ENCODE peak calls at places on chromosome 12, in four cellular contexts. L is GM12878, X is HepG2, B is K562. C is an unnamed sample.

GRCh38 chr12:71981149-71981548 is 42.5 kb downstream of the TPH2 start:
- DNase-seq in X (no peak), L (no peak), B (no peak), C (no peak)

GRCh38 chr12:34119366-34119765 is 97.1 kb downstream of the ALG10 start:
- DNase-seq in X (no peak), L (no peak), B (no peak), C (no peak)

GRCh38 chr12:2372178-2372577 is 319.4 kb downstream of the CACNA1C start:
- DNase-seq in X (no peak), L (no peak), B (no peak), C (no peak)

GRCh38 chr12:4763549-4763948 is 43.3 kb downstream of the GALNT8 start:
- DNase-seq in L (no peak), X (peak; percentile 32), B (peak; percentile 51), C (peak; percentile 13)

GRCh38 chr12:65182012-65182739 is 12.8 kb downstream of the LEMD3 start:
- DNase-seq in X (no peak), B (peak; percentile 39), L (no peak), C (no peak)

GRCh38 chr12:2561367-2561766 is 233.4 kb upstream of the FKBP4 start:
- DNase-seq in X (no peak), B (no peak), L (no peak), C (no peak)

GRCh38 chr12:104565606-104566243 is 109.0 kb downstream of the CHST11 start:
- DNase-seq in X (no peak), L (no peak), B (no peak), C (no peak)

GRCh38 chr12:80937391-80938238 is at the start of gene LIN7A:
- DNase-seq in L (no peak), B (no peak), X (peak; percentile 18), C (peak; percentile 45)

GRCh38 chr12:77087427-77087826 is 22.1 kb upstream of the E2F7 start:
- DNase-seq in X (no peak), B (no peak), L (no peak), C (no peak)

GRCh38 chr12:54227376-54227775 is 38.6 kb upstream of the SMUG1 start:
- DNase-seq in L (no peak), X (no peak), B (peak; percentile 74), C (no peak)

GRCh38 chr12:55724226-55724939 is 4.2 kb downstream of the RDH5 start:
- DNase-seq in L (no peak), B (peak; percentile 80), X (peak; percentile 60), C (peak; percentile 65)

GRCh38 chr12:116222358-116222757 is 55.1 kb downstream of the MED13L start:
- DNase-seq in X (peak; percentile 55), L (no peak), B (peak; percentile 64), C (no peak)

GRCh38 chr12:5043589-5044419 is at the start of gene KCNA5:
- DNase-seq in X (no peak), L (no peak), B (no peak), C (no peak)

GRCh38 chr12:53205747-53206146 is 1.3 kb downstream of the ITGB7 start:
- DNase-seq in L (peak; percentile 87), B (peak; percentile 32), X (no peak), C (no peak)

GRCh38 chr12:130013771-130014484 is 110.1 kb upstream of the TMEM132D start:
- DNase-seq in X (peak; percentile 26), B (peak; percentile 70), L (no peak), C (peak; percentile 81)

GRCh38 chr12:1544991-1545700 is 49.2 kb downstream of the FBXL14 start:
- DNase-seq in B (no peak), X (peak; percentile 7), L (no peak), C (no peak)

GRCh38 chr12:50934371-50934851 is 17.9 kb upstream of the HIGD1C start:
- DNase-seq in L (no peak), X (no peak), B (no peak), C (no peak)

GRCh38 chr12:77122236-77122635 is 56.9 kb upstream of the E2F7 start:
- DNase-seq in B (no peak), L (no peak), X (peak; percentile 13), C (no peak)

GRCh38 chr12:94623161-94623920 is 27.0 kb downstream of the TMCC3 start:
- DNase-seq in L (no peak), B (no peak), X (no peak), C (no peak)

GRCh38 chr12:94618995-94619695 is 31.2 kb downstream of the TMCC3 start:
- DNase-seq in X (no peak), B (no peak), L (no peak), C (no peak)

GRCh38 chr12:94621662-94622359 is 28.5 kb downstream of the TMCC3 start:
- DNase-seq in X (no peak), B (no peak), L (peak; percentile 87), C (no peak)

GRCh38 chr12:94622475-94622874 is 27.9 kb downstream of the TMCC3 start:
- DNase-seq in B (no peak), L (no peak), X (no peak), C (no peak)

GRCh38 chr12:94620611-94621010 is 29.7 kb downstream of the TMCC3 start:
- DNase-seq in L (no peak), B (no peak), X (peak; percentile 19), C (no peak)
- TF ChIP-seq BHLHE40 in L (no peak), B (no peak), X (no peak), C (no peak)

DNA sequence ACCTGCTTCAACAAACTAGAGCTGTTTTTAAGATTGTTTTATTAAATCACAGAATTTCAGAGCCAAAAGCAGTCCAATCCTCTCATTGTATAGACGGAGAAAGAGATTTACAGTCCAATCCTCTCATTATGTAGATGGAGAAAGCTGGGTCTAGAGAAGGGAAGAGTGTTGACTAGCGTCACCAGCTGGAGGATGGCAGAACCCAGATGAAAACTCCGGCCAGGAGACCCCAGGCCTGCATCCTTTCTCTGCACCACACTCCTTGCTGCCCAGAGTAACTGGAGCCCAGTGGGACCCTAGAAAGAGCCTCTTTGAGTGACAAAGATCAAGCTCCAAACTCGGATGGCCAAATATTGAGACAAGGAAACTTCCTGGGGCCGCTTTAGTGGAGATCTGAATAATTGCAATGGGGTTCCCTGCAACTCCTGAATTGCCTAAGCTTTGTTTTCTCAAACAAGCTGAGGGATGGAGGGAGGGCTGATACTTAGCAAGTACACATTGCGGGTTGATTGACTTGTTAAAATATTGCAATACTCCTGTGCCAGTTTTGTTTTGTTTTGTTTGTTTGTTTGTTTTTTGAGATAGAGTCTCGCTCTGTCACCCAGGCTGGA is 12.5 kb downstream of the AMDHD1 start:
- DNase-seq in X (peak; percentile 45), B (no peak), L (no peak), C (no peak)
- TF ChIP-seq FOXM1 in X (no peak), B (no peak), L (no peak), C (no peak)

GRCh38 chr12:123238961-123239360 is 5.7 kb downstream of the MTRFR start:
- DNase-seq in B (no peak), X (no peak), L (no peak), C (no peak)
- TF ChIP-seq SP1 in B (no peak), X (no peak), L (no peak), C (no peak)

DNA sequence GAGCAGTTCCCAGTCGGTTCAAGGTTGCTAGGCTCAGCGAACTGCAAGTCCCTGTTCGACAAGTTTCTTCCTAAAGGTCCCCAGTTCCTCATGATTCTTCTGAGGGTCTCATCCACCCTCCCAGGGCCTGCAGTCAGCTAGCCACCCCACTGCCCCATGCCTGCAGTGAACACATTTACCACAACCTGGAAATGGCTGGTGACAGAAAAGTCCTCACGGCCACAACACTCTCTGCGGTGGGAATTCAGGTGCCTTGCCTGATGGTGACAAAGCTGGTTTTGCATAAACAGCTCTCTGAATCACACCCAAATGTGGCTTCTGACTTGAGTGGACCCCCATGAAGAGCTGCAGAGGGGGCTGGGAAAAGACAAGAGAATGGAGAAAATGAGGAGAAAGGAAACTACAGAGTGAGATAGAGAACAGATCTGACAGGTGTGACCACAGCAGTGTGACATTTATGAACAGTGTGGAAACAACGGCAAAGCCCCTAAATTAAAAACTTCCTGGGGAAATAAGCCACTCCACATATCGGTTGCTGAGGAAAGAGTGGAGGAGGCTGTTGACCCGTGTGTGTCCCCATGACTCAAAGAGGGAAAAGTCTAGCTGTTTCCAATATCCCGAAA is 1.3 kb upstream of the CD27 start:
- DNase-seq in L (no peak), B (no peak), X (no peak), C (no peak)
- TF ChIP-seq BHLHE40 in L (peak; percentile 79), B (no peak), X (no peak), C (no peak)

DNA sequence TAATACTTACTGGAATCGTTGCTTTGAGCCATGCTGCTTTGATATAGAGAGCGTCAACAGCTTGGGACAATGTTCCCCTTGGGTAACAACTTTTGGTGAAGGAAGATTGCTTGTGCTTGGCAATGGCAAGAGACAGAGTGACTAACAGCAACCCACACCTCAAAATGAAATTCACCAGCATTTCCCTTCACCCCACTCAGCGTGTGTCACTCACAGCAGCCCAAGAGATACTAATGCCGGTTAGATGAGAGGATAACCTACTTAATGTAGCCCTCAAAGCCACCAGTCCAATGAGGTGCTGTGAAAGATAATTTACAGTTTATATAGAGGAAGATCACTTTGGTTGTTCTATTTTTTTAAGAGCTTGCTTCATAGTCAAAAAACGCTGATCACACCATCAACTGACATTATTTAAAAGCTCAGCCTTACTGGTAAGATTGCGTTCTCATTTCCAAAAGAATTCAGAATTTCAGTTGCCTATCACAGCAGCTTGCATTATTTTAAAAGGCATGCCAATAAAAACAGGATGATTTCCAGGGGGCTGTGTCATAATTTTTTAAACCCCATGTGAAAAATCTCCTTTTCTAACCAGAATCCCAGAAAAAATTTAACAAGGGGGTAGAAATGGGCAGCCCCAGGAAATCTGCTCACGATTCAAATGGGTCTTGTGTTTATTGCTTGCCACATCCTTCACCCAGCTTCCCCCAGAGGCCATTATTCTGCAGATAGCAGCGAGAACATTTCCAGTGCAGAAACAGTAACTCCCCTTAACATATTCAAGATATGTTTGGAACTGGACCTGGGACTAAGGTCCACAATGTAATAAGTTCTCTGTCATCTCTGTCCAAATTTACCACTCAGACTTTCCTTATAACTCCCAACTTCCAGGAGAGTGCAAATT is at the start of gene IL26:
- DNase-seq in L (no peak), B (no peak), X (no peak), C (no peak)
- TF ChIP-seq FOXM1 in L (no peak), B (no peak), X (no peak), C (no peak)

GRCh38 chr12:41972196-41972994 is 172.3 kb downstream of the GXYLT1 start:
- DNase-seq in B (no peak), L (no peak), X (no peak), C (no peak)
- TF ChIP-seq SP1 in B (no peak), L (no peak), X (no peak), C (no peak)

GRCh38 chr12:112850343-112850742 is 56.4 kb upstream of the OAS1 start:
- DNase-seq in L (no peak), X (no peak), B (no peak), C (no peak)

GRCh38 chr12:112854344-112854743 is 52.4 kb upstream of the OAS1 start:
- DNase-seq in L (no peak), X (no peak), B (no peak), C (no peak)

GRCh38 chr12:112852810-112853209 is 54.0 kb upstream of the OAS1 start:
- DNase-seq in B (no peak), X (no peak), L (no peak), C (no peak)

GRCh38 chr12:112851024-112851777 is 55.6 kb upstream of the OAS1 start:
- DNase-seq in B (no peak), L (no peak), X (no peak), C (no peak)

DNA sequence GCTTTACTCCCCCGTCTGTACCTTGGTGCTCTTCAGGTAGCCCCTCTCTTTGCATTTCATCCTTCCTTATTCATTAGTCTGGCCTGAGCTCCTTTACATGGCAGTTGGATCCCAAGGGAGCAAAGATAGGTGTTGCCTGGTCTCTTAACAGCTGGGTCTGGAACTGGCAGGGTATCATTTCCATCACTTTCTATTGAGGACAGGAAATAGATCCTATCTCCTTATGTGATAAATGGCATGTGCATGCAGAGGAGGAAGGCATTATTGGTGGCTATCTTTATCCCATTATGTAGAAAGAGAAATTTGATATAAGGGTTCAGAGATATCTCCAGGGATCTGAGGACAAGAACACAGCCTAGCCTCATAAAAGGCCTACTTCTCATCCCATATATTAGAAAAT is 54.6 kb upstream of the OAS1 start:
- DNase-seq in L (no peak), B (no peak), X (no peak), C (no peak)
- TF ChIP-seq BHLHE40 in L (no peak), B (no peak), X (no peak), C (no peak)

C was measured in HEK293T.